ENCODE peak calls at places on chromosomes 5 and 9, in six cellular contexts. H is CD8-positive, alpha-beta T cell; I is CMK; Y is NCI-H1092 treated with DMSO at 0.1 percent for 48 hours; V is activated CD8-positive, alpha-beta memory T cell treated with anti-CD3 and anti-CD28 coated beads, Interleukin-2, amount 50 U/mL, for 4 hours; U is pons. M is an unnamed sample.

GRCh38 chr9:107587175-107587963 is 97.8 kb upstream of the KLF4 start:
- DNase-seq in H (no peak), I (no peak), Y (no peak), V (no peak), U (peak; percentile 9), M (no peak)

GRCh38 chr5:159682623-159683022 is 233.7 kb upstream of the ADRA1B start:
- DNase-seq in H (no peak), I (no peak), Y (no peak), V (no peak), U (no peak), M (no peak)

GRCh38 chr9:98774746-98775145 is 21.6 kb downstream of the ANKS6 start:
- DNase-seq in H (no peak), I (peak; percentile 22), Y (no peak), V (no peak), U (no peak), M (no peak)

GRCh38 chr9:106039151-106039935 is 345.0 kb downstream of the TMEM38B start:
- DNase-seq in H (no peak), I (no peak), Y (no peak), V (no peak), U (no peak), M (no peak)

GRCh38 chr9:78133751-78134150 is 102.1 kb upstream of the CEP78 start:
- DNase-seq in H (no peak), I (no peak), Y (no peak), V (no peak), U (no peak), M (no peak)

GRCh38 chr5:179799644-179799973 is 5.8 kb downstream of the LTC4S start:
- DNase-seq in H (no peak), I (no peak), Y (no peak), V (no peak), U (no peak), M (no peak)

GRCh38 chr5:133635051-133635450 is 22.7 kb upstream of the FSTL4 start:
- DNase-seq in H (no peak), I (no peak), Y (no peak), V (no peak), U (no peak), M (no peak)

GRCh38 chr9:83068414-83068813 is 5.5 kb upstream of the RASEF start:
- DNase-seq in H (no peak), I (no peak), Y (no peak), V (no peak), U (no peak), M (no peak)

GRCh38 chr5:79295096-79295495 is 59.2 kb downstream of the JMY start:
- DNase-seq in H (no peak), I (no peak), Y (no peak), V (no peak), U (no peak), M (no peak)

GRCh38 chr5:171989276-171989675 is 17.2 kb downstream of the FBXW11 start:
- DNase-seq in H (no peak), I (no peak), Y (no peak), V (no peak), U (no peak), M (no peak)

GRCh38 chr5:135013947-135014570 is 20.0 kb downstream of the PITX1 start:
- DNase-seq in H (no peak), I (no peak), Y (peak; percentile 23), V (no peak), U (peak; percentile 6), M (peak; percentile 76)

GRCh38 chr5:3249401-3249800 is 346.2 kb upstream of the IRX1 start:
- DNase-seq in H (no peak), I (no peak), Y (no peak), V (no peak), U (no peak), M (no peak)

GRCh38 chr5:132069994-132070393 is 3.6 kb upstream of the CSF2 start:
- DNase-seq in H (no peak), I (no peak), Y (no peak), V (no peak), U (no peak), M (no peak)

GRCh38 chr5:153783278-153783677 is 255.4 kb downstream of the FAM114A2 start:
- DNase-seq in H (no peak), I (no peak), Y (no peak), V (no peak), U (no peak), M (no peak)

GRCh38 chr9:36551868-36552267 is 20.8 kb upstream of the MELK start:
- DNase-seq in H (no peak), I (no peak), Y (no peak), V (no peak), U (no peak), M (no peak)

GRCh38 chr5:31854625-31855526 is 215.9 kb downstream of the PDZD2 start:
- DNase-seq in H (no peak), I (no peak), Y (no peak), V (peak; percentile 39), U (peak; percentile 74), M (peak; percentile 45)

GRCh38 chr5:115785395-115786009 is 31.0 kb downstream of the CDO1 start:
- DNase-seq in H (no peak), I (no peak), Y (no peak), V (no peak), U (no peak), M (no peak)

GRCh38 chr9:89622933-89623861 is 18.4 kb downstream of the GADD45G start:
- DNase-seq in H (no peak), I (no peak), Y (no peak), V (no peak), U (no peak), M (peak; percentile 70)